ENCODE peak calls at places on chromosome 3, in five cellular contexts. W is C1 segment of cervical spinal cord, L is brain microvascular endothelial cell, Y is left cardiac atrium, G is nucleus accumbens. C is an unnamed sample.

GRCh38 chr3:15812183-15812582 is 14.4 kb upstream of the ANKRD28 start:
- DNase-seq in W (no peak), L (no peak), Y (no peak), G (no peak), C (no peak)

GRCh38 chr3:46416134-46417119 is 9.4 kb downstream of the CCRL2 start:
- DNase-seq in W (no peak), L (no peak), Y (no peak), G (no peak), C (no peak)

GRCh38 chr3:38297947-38298711 is 16.0 kb downstream of the SLC22A14 start:
- DNase-seq in W (no peak), L (peak), Y (no peak), G (no peak), C (no peak)

GRCh38 chr3:21158801-21159564 is 592.0 kb downstream of the ZNF385D start:
- DNase-seq in W (no peak), L (peak), Y (no peak), G (no peak), C (no peak)

GRCh38 chr3:9439331-9439730 is 41.9 kb downstream of the SETD5 start:
- DNase-seq in W (no peak), L (no peak), Y (no peak), G (no peak), C (no peak)

GRCh38 chr3:99866167-99866810 is 48.6 kb downstream of the CMSS1 start:
- DNase-seq in W (no peak), L (peak), Y (no peak), G (no peak), C (no peak)

GRCh38 chr3:104796556-104796955 is 570.2 kb upstream of the ALCAM start:
- DNase-seq in W (no peak), L (no peak), Y (no peak), G (no peak), C (no peak)

GRCh38 chr3:52232279-52233107 is 6.5 kb downstream of the TWF2 start:
- DNase-seq in W (no peak), L (no peak), Y (no peak), G (no peak), C (peak)

GRCh38 chr3:77321646-77322045 is 281.7 kb downstream of the ROBO2 start:
- DNase-seq in W (no peak), L (no peak), Y (no peak), G (no peak), C (no peak)

GRCh38 chr3:16476636-16477035 is 36.9 kb downstream of the RFTN1 start:
- DNase-seq in W (no peak), L (peak), Y (no peak), G (no peak), C (no peak)

GRCh38 chr3:188734395-188734794 is 437.4 kb upstream of the TPRG1 start:
- DNase-seq in W (peak), L (no peak), Y (no peak), G (no peak), C (no peak)

GRCh38 chr3:156751461-156752025 is 74.6 kb upstream of the LEKR1 start:
- DNase-seq in W (no peak), L (peak), Y (peak), G (no peak), C (no peak)

GRCh38 chr3:191412764-191413163 is 48.2 kb upstream of the PYDC2 start:
- DNase-seq in W (no peak), L (peak), Y (no peak), G (no peak), C (no peak)

GRCh38 chr3:72182206-72182605 is 397.3 kb upstream of the PROK2 start:
- DNase-seq in W (no peak), L (no peak), Y (no peak), G (no peak), C (no peak)

GRCh38 chr3:10644189-10644588 is 138.8 kb upstream of the ATP2B2 start:
- DNase-seq in W (no peak), L (no peak), Y (no peak), G (no peak), C (no peak)

GRCh38 chr3:37628711-37629301 is 232.9 kb upstream of the CTDSPL start:
- DNase-seq in W (no peak), L (no peak), Y (no peak), G (no peak), C (no peak)

GRCh38 chr3:114362815-114363214 is 69.0 kb downstream of the TIGIT start:
- DNase-seq in W (no peak), L (no peak), Y (no peak), G (no peak), C (no peak)

GRCh38 chr3:176785207-176785606 is 412.1 kb downstream of the TBL1XR1 start:
- DNase-seq in W (no peak), L (no peak), Y (peak), G (no peak), C (no peak)

GRCh38 chr3:119206611-119207511 is 33.5 kb downstream of the UPK1B start:
- DNase-seq in W (no peak), L (no peak), Y (peak), G (no peak), C (no peak)

GRCh38 chr3:19148768-19149091 is 420 bp downstream of the KCNH8 start:
- DNase-seq in W (no peak), L (no peak), Y (no peak), G (no peak), C (no peak)

GRCh38 chr3:45547764-45548683 is 46.5 kb upstream of the LIMD1 start:
- DNase-seq in W (peak), L (no peak), Y (peak), G (no peak), C (no peak)

GRCh38 chr3:13111874-13112520 is 38.8 kb upstream of the IQSEC1 start:
- DNase-seq in W (no peak), L (no peak), Y (no peak), G (no peak), C (peak)

GRCh38 chr3:55169608-55170010 is 241.8 kb upstream of the LRTM1 start:
- DNase-seq in W (no peak), L (peak), Y (no peak), G (no peak), C (no peak)

GRCh38 chr3:83971693-83972092 is 987.1 kb upstream of the CADM2 start:
- DNase-seq in W (no peak), L (no peak), Y (no peak), G (no peak), C (no peak)

GRCh38 chr3:125202197-125202596 is 10.4 kb downstream of the SLC12A8 start:
- DNase-seq in W (no peak), L (no peak), Y (no peak), G (no peak), C (no peak)

GRCh38 chr3:196609343-196609775 is 30.1 kb upstream of the NRROS start:
- DNase-seq in W (peak), L (peak), Y (peak), G (peak), C (peak)

GRCh38 chr3:187291001-187291511 is 481 bp downstream of the MASP1 start:
- DNase-seq in W (no peak), L (peak), Y (peak), G (no peak), C (no peak)

GRCh38 chr3:188001052-188001567 is 152.8 kb upstream of the LPP start:
- DNase-seq in W (no peak), L (no peak), Y (no peak), G (no peak), C (no peak)

GRCh38 chr3:127035672-127036071 is 52.8 kb downstream of the PLXNA1 start:
- DNase-seq in W (no peak), L (peak), Y (peak), G (no peak), C (peak)

GRCh38 chr3:110413807-110414748 is 657.5 kb upstream of the NECTIN3 start:
- DNase-seq in W (no peak), L (peak), Y (no peak), G (no peak), C (no peak)

GRCh38 chr3:158258619-158259018 is 148.7 kb downstream of the RSRC1 start:
- DNase-seq in W (no peak), L (no peak), Y (no peak), G (no peak), C (no peak)

GRCh38 chr3:181631901-181632300 is 79.8 kb upstream of the SOX2 start:
- DNase-seq in W (no peak), L (no peak), Y (no peak), G (no peak), C (no peak)